ENCODE peak calls at places on chromosomes 6 and 20, in seven cellular contexts. One of them, this sample, is unnamed.
A peak's percentile ranks its signal among the peaks of the same experiment; 100 is the strongest.

GRCh38 chr6:33613794-33614166 is 7.3 kb upstream of the ITPR3 start:
- DNase-seq in mesenchymal stem cell: no peak
- DNase-seq in trophoblast cell: no peak
- DNase-seq in H9: no peak
- DNase-seq in IMR-90: peak; percentile 26
- DNase-seq in mesendoderm: no peak
- DNase-seq in neuronal stem cell: no peak
- DNase-seq in this sample: no peak

GRCh38 chr20:42093041-42093440 is 474.9 kb upstream of the CHD6 start:
- DNase-seq in mesenchymal stem cell: no peak
- DNase-seq in IMR-90: no peak
- DNase-seq in H9: no peak
- DNase-seq in mesendoderm: no peak
- DNase-seq in neuronal stem cell: no peak
- DNase-seq in trophoblast cell: no peak
- DNase-seq in this sample: no peak

GRCh38 chr6:35011096-35012041 is 122.3 kb downstream of the ANKS1A start:
- DNase-seq in trophoblast cell: no peak
- DNase-seq in neuronal stem cell: no peak
- DNase-seq in mesenchymal stem cell: peak; percentile 46
- DNase-seq in IMR-90: no peak
- DNase-seq in H9: no peak
- DNase-seq in mesendoderm: no peak
- DNase-seq in this sample: no peak

GRCh38 chr6:11702039-11702795 is 76.4 kb downstream of the ADTRP start:
- DNase-seq in mesenchymal stem cell: peak; percentile 28
- DNase-seq in trophoblast cell: no peak
- DNase-seq in mesendoderm: no peak
- DNase-seq in H9: no peak
- DNase-seq in IMR-90: peak; percentile 65
- DNase-seq in neuronal stem cell: no peak
- DNase-seq in this sample: no peak

GRCh38 chr6:78565997-78566396 is 301.4 kb upstream of the IRAK1BP1 start:
- DNase-seq in IMR-90: no peak
- DNase-seq in trophoblast cell: no peak
- DNase-seq in mesendoderm: no peak
- DNase-seq in mesenchymal stem cell: no peak
- DNase-seq in H9: no peak
- DNase-seq in neuronal stem cell: no peak
- DNase-seq in this sample: no peak

GRCh38 chr6:5986847-5987246 is 19.9 kb downstream of the NRN1 start:
- DNase-seq in IMR-90: no peak
- DNase-seq in trophoblast cell: no peak
- DNase-seq in neuronal stem cell: no peak
- DNase-seq in mesenchymal stem cell: no peak
- DNase-seq in H9: no peak
- DNase-seq in mesendoderm: no peak
- DNase-seq in this sample: no peak

GRCh38 chr6:111205502-111205901 is 118.2 kb downstream of the SLC16A10 start:
- DNase-seq in IMR-90: no peak
- DNase-seq in mesendoderm: no peak
- DNase-seq in mesenchymal stem cell: no peak
- DNase-seq in neuronal stem cell: no peak
- DNase-seq in trophoblast cell: no peak
- DNase-seq in H9: no peak
- DNase-seq in this sample: no peak

GRCh38 chr20:57772349-57772964 is 62.6 kb upstream of the PMEPA1 start:
- DNase-seq in neuronal stem cell: no peak
- DNase-seq in H9: peak; percentile 83
- DNase-seq in IMR-90: peak; percentile 64
- DNase-seq in mesendoderm: peak; percentile 88
- DNase-seq in mesenchymal stem cell: no peak
- DNase-seq in trophoblast cell: peak; percentile 15
- DNase-seq in this sample: peak; percentile 53

GRCh38 chr20:40489886-40490285 is 199.2 kb downstream of the MAFB start:
- DNase-seq in trophoblast cell: peak; percentile 81
- DNase-seq in neuronal stem cell: no peak
- DNase-seq in mesenchymal stem cell: no peak
- DNase-seq in IMR-90: no peak
- DNase-seq in mesendoderm: peak; percentile 42
- DNase-seq in H9: no peak
- DNase-seq in this sample: no peak

GRCh38 chr6:25175216-25175615 is 104.0 kb upstream of the CARMIL1 start:
- DNase-seq in neuronal stem cell: no peak
- DNase-seq in mesenchymal stem cell: no peak
- DNase-seq in IMR-90: peak; percentile 11
- DNase-seq in mesendoderm: peak; percentile 69
- DNase-seq in H9: no peak
- DNase-seq in trophoblast cell: peak; percentile 98
- DNase-seq in this sample: peak; percentile 25

GRCh38 chr20:53420061-53420460 is 173.6 kb downstream of the ZNF217 start:
- DNase-seq in H9: no peak
- DNase-seq in neuronal stem cell: no peak
- DNase-seq in trophoblast cell: peak; percentile 11
- DNase-seq in IMR-90: no peak
- DNase-seq in mesenchymal stem cell: no peak
- DNase-seq in mesendoderm: no peak
- DNase-seq in this sample: no peak

GRCh38 chr6:32154514-32155161 is 697 bp downstream of the PPT2 start:
- DNase-seq in mesenchymal stem cell: peak; percentile 84
- DNase-seq in trophoblast cell: peak; percentile 41
- DNase-seq in mesendoderm: peak; percentile 90
- DNase-seq in IMR-90: peak; percentile 71
- DNase-seq in neuronal stem cell: no peak
- DNase-seq in H9: peak; percentile 82
- DNase-seq in this sample: peak; percentile 71

GRCh38 chr20:32678948-32679347 is 5.2 kb upstream of the C20orf203 start:
- DNase-seq in IMR-90: peak; percentile 17
- DNase-seq in H9: no peak
- DNase-seq in neuronal stem cell: no peak
- DNase-seq in mesenchymal stem cell: no peak
- DNase-seq in mesendoderm: no peak
- DNase-seq in trophoblast cell: no peak
- DNase-seq in this sample: no peak

GRCh38 chr6:132570221-132570777 is at the start of gene TAAR6:
- DNase-seq in mesendoderm: no peak
- DNase-seq in IMR-90: no peak
- DNase-seq in trophoblast cell: no peak
- DNase-seq in mesenchymal stem cell: no peak
- DNase-seq in H9: no peak
- DNase-seq in neuronal stem cell: no peak
- DNase-seq in this sample: no peak

GRCh38 chr6:17086469-17086868 is 15.4 kb upstream of the STMND1 start:
- DNase-seq in trophoblast cell: peak; percentile 46
- DNase-seq in neuronal stem cell: no peak
- DNase-seq in mesenchymal stem cell: peak; percentile 78
- DNase-seq in mesendoderm: peak; percentile 68
- DNase-seq in H9: peak; percentile 45
- DNase-seq in IMR-90: peak; percentile 83
- DNase-seq in this sample: no peak

GRCh38 chr6:3328145-3328544 is 69.4 kb downstream of the PSMG4 start:
- DNase-seq in mesenchymal stem cell: no peak
- DNase-seq in trophoblast cell: peak; percentile 80
- DNase-seq in mesendoderm: no peak
- DNase-seq in IMR-90: peak; percentile 52
- DNase-seq in H9: no peak
- DNase-seq in neuronal stem cell: no peak
- DNase-seq in this sample: no peak

GRCh38 chr20:49948809-49949507 is 12.8 kb downstream of the RNF114 start:
- DNase-seq in mesenchymal stem cell: peak; percentile 94
- DNase-seq in mesendoderm: no peak
- DNase-seq in H9: no peak
- DNase-seq in neuronal stem cell: no peak
- DNase-seq in trophoblast cell: no peak
- DNase-seq in IMR-90: peak; percentile 99
- DNase-seq in this sample: no peak

GRCh38 chr20:7003598-7003997 is 236.1 kb downstream of the BMP2 start:
- DNase-seq in mesendoderm: no peak
- DNase-seq in mesenchymal stem cell: no peak
- DNase-seq in trophoblast cell: no peak
- DNase-seq in H9: no peak
- DNase-seq in neuronal stem cell: no peak
- DNase-seq in IMR-90: no peak
- DNase-seq in this sample: no peak

GRCh38 chr20:57167971-57168693 is 98.3 kb downstream of the BMP7 start:
- DNase-seq in trophoblast cell: peak; percentile 30
- DNase-seq in H9: no peak
- DNase-seq in mesendoderm: peak; percentile 45
- DNase-seq in neuronal stem cell: no peak
- DNase-seq in mesenchymal stem cell: peak; percentile 43
- DNase-seq in IMR-90: no peak
- DNase-seq in this sample: no peak

GRCh38 chr6:122130026-122130348 is 269.5 kb upstream of the HSF2 start:
- DNase-seq in trophoblast cell: no peak
- DNase-seq in mesenchymal stem cell: no peak
- DNase-seq in mesendoderm: no peak
- DNase-seq in neuronal stem cell: no peak
- DNase-seq in IMR-90: no peak
- DNase-seq in H9: no peak
- DNase-seq in this sample: no peak

GRCh38 chr6:50442531-50443040 is 270.7 kb upstream of the TFAP2D start:
- DNase-seq in mesendoderm: no peak
- DNase-seq in trophoblast cell: no peak
- DNase-seq in neuronal stem cell: no peak
- DNase-seq in mesenchymal stem cell: no peak
- DNase-seq in H9: no peak
- DNase-seq in IMR-90: no peak
- DNase-seq in this sample: no peak

GRCh38 chr6:3237761-3238662 is 10.6 kb upstream of the TUBB2B start:
- DNase-seq in trophoblast cell: no peak
- DNase-seq in IMR-90: no peak
- DNase-seq in neuronal stem cell: no peak
- DNase-seq in mesendoderm: peak; percentile 43
- DNase-seq in H9: no peak
- DNase-seq in mesenchymal stem cell: no peak
- DNase-seq in this sample: no peak

GRCh38 chr6:17276766-17277165 is 4.4 kb upstream of the RBM24 start:
- DNase-seq in H9: no peak
- DNase-seq in trophoblast cell: no peak
- DNase-seq in mesenchymal stem cell: peak; percentile 38
- DNase-seq in neuronal stem cell: no peak
- DNase-seq in IMR-90: peak; percentile 19
- DNase-seq in mesendoderm: no peak
- DNase-seq in this sample: no peak

GRCh38 chr20:49853640-49854039 is 41.0 kb downstream of the SLC9A8 start:
- DNase-seq in mesendoderm: peak; percentile 86
- DNase-seq in H9: peak; percentile 64
- DNase-seq in trophoblast cell: peak; percentile 22
- DNase-seq in IMR-90: peak; percentile 86
- DNase-seq in neuronal stem cell: no peak
- DNase-seq in mesenchymal stem cell: peak; percentile 91
- DNase-seq in this sample: no peak

GRCh38 chr6:43856005-43856765 is 86.2 kb downstream of the VEGFA start:
- DNase-seq in H9: peak; percentile 66
- DNase-seq in neuronal stem cell: no peak
- DNase-seq in IMR-90: peak; percentile 40
- DNase-seq in mesendoderm: peak; percentile 76
- DNase-seq in mesenchymal stem cell: peak; percentile 83
- DNase-seq in trophoblast cell: peak; percentile 65
- DNase-seq in this sample: no peak

DNA sequence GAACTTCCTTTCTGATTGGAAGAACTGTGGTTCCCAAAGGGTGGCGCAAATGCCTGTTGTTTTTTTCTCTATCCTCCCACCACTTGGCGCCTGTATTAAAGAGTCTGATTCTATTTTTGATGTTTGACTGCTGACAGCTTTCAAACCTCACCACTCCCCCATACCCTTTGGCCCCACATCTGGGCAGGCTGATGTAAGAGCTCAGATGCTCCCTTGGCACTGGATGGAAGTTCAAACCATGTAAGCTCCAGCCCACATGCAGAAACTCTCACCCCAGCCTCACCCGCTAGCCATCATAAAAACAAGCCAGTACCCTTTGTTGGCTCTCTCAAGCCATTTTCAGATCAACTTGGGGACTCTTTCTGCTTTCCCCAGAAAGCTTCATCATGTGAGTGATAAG is 20.0 kb upstream of the TMEM14A start:
- DNase-seq in mesendoderm: no peak
- DNase-seq in IMR-90: peak; percentile 22
- DNase-seq in neuronal stem cell: no peak
- DNase-seq in mesenchymal stem cell: no peak
- DNase-seq in trophoblast cell: no peak
- DNase-seq in H9: no peak
- DNase-seq in this sample: no peak
- H2BK120ac ChIP-seq in mesendoderm: no peak overlapping the region
- H2BK120ac ChIP-seq in IMR-90: no peak overlapping the region
- H2BK120ac ChIP-seq in neuronal stem cell: no peak overlapping the region
- H2BK120ac ChIP-seq in mesenchymal stem cell: peak overlapping the region; percentile 35
- H2BK120ac ChIP-seq in trophoblast cell: no peak overlapping the region
- H2BK120ac ChIP-seq in H9: no peak overlapping the region
- H2BK120ac ChIP-seq in this sample: no peak overlapping the region

GRCh38 chr6:106116125-106116524 is 30.0 kb downstream of the PRDM1 start:
- DNase-seq in neuronal stem cell: no peak
- DNase-seq in H9: no peak
- DNase-seq in mesendoderm: no peak
- DNase-seq in IMR-90: peak; percentile 13
- DNase-seq in mesenchymal stem cell: no peak
- DNase-seq in trophoblast cell: no peak
- DNase-seq in this sample: no peak
- H2BK120ac ChIP-seq in neuronal stem cell: no peak overlapping the region
- H2BK120ac ChIP-seq in H9: no peak overlapping the region
- H2BK120ac ChIP-seq in mesendoderm: no peak overlapping the region
- H2BK120ac ChIP-seq in IMR-90: no peak overlapping the region
- H2BK120ac ChIP-seq in mesenchymal stem cell: no peak overlapping the region
- H2BK120ac ChIP-seq in trophoblast cell: no peak overlapping the region
- H2BK120ac ChIP-seq in this sample: no peak overlapping the region

GRCh38 chr20:33689973-33690372 is 3.8 kb upstream of the E2F1 start:
- DNase-seq in trophoblast cell: no peak
- DNase-seq in IMR-90: peak; percentile 66
- DNase-seq in neuronal stem cell: no peak
- DNase-seq in mesenchymal stem cell: peak; percentile 91
- DNase-seq in H9: no peak
- DNase-seq in mesendoderm: no peak
- DNase-seq in this sample: no peak
- H2BK120ac ChIP-seq in trophoblast cell: no peak overlapping the region
- H2BK120ac ChIP-seq in IMR-90: no peak overlapping the region
- H2BK120ac ChIP-seq in neuronal stem cell: no peak overlapping the region
- H2BK120ac ChIP-seq in mesenchymal stem cell: no peak overlapping the region
- H2BK120ac ChIP-seq in H9: no peak overlapping the region
- H2BK120ac ChIP-seq in mesendoderm: no peak overlapping the region
- H2BK120ac ChIP-seq in this sample: no peak overlapping the region

DNA sequence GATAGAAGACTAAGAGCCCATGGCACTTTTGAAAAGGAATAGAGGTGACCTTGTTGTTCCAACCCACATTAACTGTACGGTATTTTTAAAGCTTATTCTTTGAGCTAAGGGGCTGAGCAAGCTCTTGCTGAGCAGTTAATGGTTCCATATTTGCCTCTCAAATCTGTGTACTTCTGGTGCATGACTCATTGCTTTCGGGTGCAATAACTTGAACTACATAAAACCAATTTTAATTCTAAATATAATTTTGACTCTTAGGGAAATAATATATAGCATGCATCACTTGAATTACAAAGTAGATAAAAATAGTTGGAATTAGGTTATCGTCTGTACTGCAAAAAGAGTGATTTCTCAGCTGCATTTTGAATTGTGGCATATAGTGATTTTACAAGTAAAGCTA is 348.1 kb upstream of the CITED2 start:
- DNase-seq in IMR-90: peak; percentile 59
- DNase-seq in mesenchymal stem cell: no peak
- DNase-seq in trophoblast cell: no peak
- DNase-seq in mesendoderm: no peak
- DNase-seq in H9: no peak
- DNase-seq in neuronal stem cell: no peak
- DNase-seq in this sample: no peak
- H2BK120ac ChIP-seq in IMR-90: no peak overlapping the region
- H2BK120ac ChIP-seq in mesenchymal stem cell: no peak overlapping the region
- H2BK120ac ChIP-seq in trophoblast cell: no peak overlapping the region
- H2BK120ac ChIP-seq in mesendoderm: no peak overlapping the region
- H2BK120ac ChIP-seq in H9: no peak overlapping the region
- H2BK120ac ChIP-seq in neuronal stem cell: no peak overlapping the region
- H2BK120ac ChIP-seq in this sample: no peak overlapping the region

GRCh38 chr20:24378651-24379050 is 90.8 kb upstream of the SYNDIG1 start:
- DNase-seq in IMR-90: no peak
- DNase-seq in trophoblast cell: no peak
- DNase-seq in neuronal stem cell: no peak
- DNase-seq in mesendoderm: no peak
- DNase-seq in H9: peak; percentile 5
- DNase-seq in mesenchymal stem cell: no peak
- DNase-seq in this sample: no peak
- H2BK120ac ChIP-seq in IMR-90: no peak overlapping the region
- H2BK120ac ChIP-seq in trophoblast cell: no peak overlapping the region
- H2BK120ac ChIP-seq in neuronal stem cell: no peak overlapping the region
- H2BK120ac ChIP-seq in mesendoderm: no peak overlapping the region
- H2BK120ac ChIP-seq in H9: no peak overlapping the region
- H2BK120ac ChIP-seq in mesenchymal stem cell: no peak overlapping the region
- H2BK120ac ChIP-seq in this sample: no peak overlapping the region